ENCODE peak calls at places on chromosomes 3 and 15, in six cellular contexts. P is activated CD4-positive, alpha-beta memory T cell treated with anti-CD3 and anti-CD28 coated beads, Interleukin-2, amount 10 ng/mL, durations not matched to agents 7 days and 5 days; V is trophoblast cell; K is ureter; A is heart right ventricle; L is fibroblast of lung. R is an unnamed sample.

GRCh38 chr3:34394978-34395748 is 596.7 kb downstream of the PDCD6IP start:
- DNase-seq in P (no peak), V (no peak), K (no peak), A (no peak), L (no peak), R (no peak)

GRCh38 chr15:41825572-41826535 is 2.0 kb upstream of the JMJD7 start:
- DNase-seq in P (no peak), V (no peak), K (no peak), A (no peak), L (no peak), R (no peak)

GRCh38 chr3:192169332-192169915 is 557.9 kb downstream of the FGF12 start:
- DNase-seq in P (no peak), V (no peak), K (no peak), A (no peak), L (no peak), R (no peak)

GRCh38 chr3:72537448-72537847 is 310.8 kb downstream of the SHQ1 start:
- DNase-seq in P (no peak), V (no peak), K (no peak), A (no peak), L (no peak), R (no peak)

GRCh38 chr15:60592386-60593339 is 113.7 kb upstream of the ICE2 start:
- DNase-seq in P (peak), V (peak), K (peak), A (peak), L (peak), R (peak)

GRCh38 chr3:32309653-32310242 is 71.3 kb downstream of the CMTM8 start:
- DNase-seq in P (no peak), V (no peak), K (no peak), A (no peak), L (no peak), R (no peak)

GRCh38 chr3:25648107-25648535 is 16.6 kb downstream of the TOP2B start:
- DNase-seq in P (peak), V (peak), K (peak), A (peak), L (peak), R (peak)

GRCh38 chr15:98583758-98584157 is 64.6 kb upstream of the IGF1R start:
- DNase-seq in P (no peak), V (no peak), K (no peak), A (no peak), L (no peak), R (no peak)

GRCh38 chr3:104909188-104909587 is 457.5 kb upstream of the ALCAM start:
- DNase-seq in P (no peak), V (no peak), K (no peak), A (no peak), L (peak), R (no peak)